ENCODE peak calls at places on chromosome 12, in six cellular contexts. One of them, this sample, is unnamed.

GRCh38 chr12:104285740-104286537 is 17.6 kb upstream of the EID3 start:
- DNase-seq in neural crest cell: no peak
- DNase-seq in neural progenitor cell: no peak
- DNase-seq in RWPE1: peak
- DNase-seq in epithelial cell of esophagus: peak
- DNase-seq in fibroblast of mammary gland: no peak
- DNase-seq in this sample: no peak

GRCh38 chr12:46560874-46561273 is 188.3 kb upstream of the SLC38A2 start:
- DNase-seq in fibroblast of mammary gland: no peak
- DNase-seq in neural progenitor cell: no peak
- DNase-seq in RWPE1: no peak
- DNase-seq in neural crest cell: no peak
- DNase-seq in epithelial cell of esophagus: peak
- DNase-seq in this sample: no peak

GRCh38 chr12:3597526-3598210 is 106.7 kb downstream of the PRMT8 start:
- DNase-seq in neural crest cell: no peak
- DNase-seq in neural progenitor cell: no peak
- DNase-seq in fibroblast of mammary gland: no peak
- DNase-seq in epithelial cell of esophagus: no peak
- DNase-seq in RWPE1: no peak
- DNase-seq in this sample: no peak

GRCh38 chr12:26473291-26473690 is 277.9 kb downstream of the SSPN start:
- DNase-seq in neural progenitor cell: no peak
- DNase-seq in fibroblast of mammary gland: peak
- DNase-seq in epithelial cell of esophagus: peak
- DNase-seq in neural crest cell: no peak
- DNase-seq in RWPE1: no peak
- DNase-seq in this sample: no peak

GRCh38 chr12:48969847-48970701 is 1.5 kb downstream of the WNT10B start:
- DNase-seq in epithelial cell of esophagus: no peak
- DNase-seq in RWPE1: no peak
- DNase-seq in fibroblast of mammary gland: no peak
- DNase-seq in neural crest cell: no peak
- DNase-seq in neural progenitor cell: peak
- DNase-seq in this sample: no peak

GRCh38 chr12:53062977-53063707 is 13.3 kb downstream of the TNS2 start:
- DNase-seq in neural progenitor cell: no peak
- DNase-seq in neural crest cell: no peak
- DNase-seq in fibroblast of mammary gland: no peak
- DNase-seq in RWPE1: no peak
- DNase-seq in epithelial cell of esophagus: no peak
- DNase-seq in this sample: no peak

GRCh38 chr12:4214912-4215861 is 58.4 kb upstream of the CCND2 start:
- DNase-seq in neural crest cell: no peak
- DNase-seq in neural progenitor cell: no peak
- DNase-seq in fibroblast of mammary gland: no peak
- DNase-seq in epithelial cell of esophagus: peak
- DNase-seq in RWPE1: no peak
- DNase-seq in this sample: peak

GRCh38 chr12:26691234-26691970 is 141.6 kb downstream of the ITPR2 start:
- DNase-seq in neural progenitor cell: peak
- DNase-seq in neural crest cell: no peak
- DNase-seq in fibroblast of mammary gland: peak
- DNase-seq in epithelial cell of esophagus: peak
- DNase-seq in RWPE1: peak
- DNase-seq in this sample: peak

GRCh38 chr12:6827982-6828670 is at the start of gene P3H3:
- DNase-seq in fibroblast of mammary gland: peak
- DNase-seq in RWPE1: no peak
- DNase-seq in neural crest cell: peak
- DNase-seq in neural progenitor cell: peak
- DNase-seq in epithelial cell of esophagus: peak
- DNase-seq in this sample: peak

GRCh38 chr12:23253191-23253590 is 628.2 kb downstream of the ETNK1 start:
- DNase-seq in neural crest cell: no peak
- DNase-seq in neural progenitor cell: no peak
- DNase-seq in fibroblast of mammary gland: peak
- DNase-seq in epithelial cell of esophagus: no peak
- DNase-seq in RWPE1: no peak
- DNase-seq in this sample: no peak

GRCh38 chr12:3032770-3033537 is 44.2 kb upstream of the TSPAN9 start:
- DNase-seq in RWPE1: no peak
- DNase-seq in fibroblast of mammary gland: no peak
- DNase-seq in neural crest cell: no peak
- DNase-seq in epithelial cell of esophagus: no peak
- DNase-seq in neural progenitor cell: no peak
- DNase-seq in this sample: no peak

GRCh38 chr12:84950971-84951546 is 38.5 kb upstream of the SLC6A15 start:
- DNase-seq in neural progenitor cell: no peak
- DNase-seq in epithelial cell of esophagus: peak
- DNase-seq in RWPE1: no peak
- DNase-seq in neural crest cell: no peak
- DNase-seq in fibroblast of mammary gland: no peak
- DNase-seq in this sample: no peak

GRCh38 chr12:88187571-88187970 is 45.5 kb downstream of the TMTC3 start:
- DNase-seq in fibroblast of mammary gland: no peak
- DNase-seq in neural crest cell: no peak
- DNase-seq in epithelial cell of esophagus: no peak
- DNase-seq in neural progenitor cell: no peak
- DNase-seq in RWPE1: no peak
- DNase-seq in this sample: no peak

GRCh38 chr12:10667581-10667980 is 6.3 kb downstream of the STYK1 start:
- DNase-seq in neural crest cell: no peak
- DNase-seq in neural progenitor cell: no peak
- DNase-seq in fibroblast of mammary gland: no peak
- DNase-seq in RWPE1: no peak
- DNase-seq in epithelial cell of esophagus: no peak
- DNase-seq in this sample: no peak

GRCh38 chr12:10668526-10668925 is 5.3 kb downstream of the STYK1 start:
- DNase-seq in fibroblast of mammary gland: no peak
- DNase-seq in neural crest cell: no peak
- DNase-seq in neural progenitor cell: no peak
- DNase-seq in RWPE1: no peak
- DNase-seq in epithelial cell of esophagus: no peak
- DNase-seq in this sample: no peak

GRCh38 chr12:10669533-10669932 is 4.3 kb downstream of the STYK1 start:
- DNase-seq in epithelial cell of esophagus: no peak
- DNase-seq in RWPE1: no peak
- DNase-seq in neural progenitor cell: no peak
- DNase-seq in neural crest cell: no peak
- DNase-seq in fibroblast of mammary gland: no peak
- DNase-seq in this sample: no peak

GRCh38 chr12:10673660-10674384 is at the start of gene STYK1:
- DNase-seq in fibroblast of mammary gland: peak
- DNase-seq in epithelial cell of esophagus: peak
- DNase-seq in RWPE1: peak
- DNase-seq in neural crest cell: peak
- DNase-seq in neural progenitor cell: peak
- DNase-seq in this sample: peak

DNA sequence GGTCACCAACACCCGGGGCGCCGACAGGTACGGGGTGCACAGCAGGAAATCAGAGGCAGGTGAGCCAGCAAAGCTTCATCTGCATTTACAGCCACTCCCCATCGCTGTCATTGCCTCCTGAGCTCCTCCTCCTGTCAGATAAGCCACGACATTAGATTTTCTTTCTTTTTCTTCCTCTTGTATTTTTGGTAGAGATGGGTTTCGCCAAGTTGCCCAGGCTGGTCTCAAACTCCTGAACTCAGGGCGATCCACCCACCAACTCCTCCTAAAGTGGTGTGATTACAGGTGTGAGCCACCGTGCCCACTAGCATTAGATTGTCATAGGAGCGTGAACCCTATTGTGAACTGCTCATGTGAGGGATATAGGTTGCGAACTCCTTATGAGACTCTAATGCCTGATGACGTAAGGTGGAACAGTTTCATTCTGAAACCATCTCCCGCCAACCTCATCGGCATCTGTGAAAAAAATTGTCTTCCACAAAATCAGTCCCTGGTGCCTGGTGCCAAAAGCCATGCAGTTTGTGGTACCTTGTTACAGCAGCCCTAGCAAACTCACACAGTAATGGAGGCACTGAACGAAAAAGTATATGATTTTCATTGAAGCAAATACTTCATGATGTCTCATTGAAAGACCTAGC is 1.5 kb downstream of the STYK1 start:
- DNase-seq in epithelial cell of esophagus: no peak
- DNase-seq in RWPE1: no peak
- DNase-seq in neural progenitor cell: no peak
- DNase-seq in neural crest cell: no peak
- DNase-seq in fibroblast of mammary gland: no peak
- DNase-seq in this sample: no peak
- TF ChIP-seq CTCF in epithelial cell of esophagus: no peak
- TF ChIP-seq CTCF in RWPE1: no peak
- TF ChIP-seq CTCF in neural progenitor cell: no peak
- TF ChIP-seq CTCF in neural crest cell: no peak
- TF ChIP-seq CTCF in fibroblast of mammary gland: no peak
- TF ChIP-seq CTCF in this sample: no peak

DNA sequence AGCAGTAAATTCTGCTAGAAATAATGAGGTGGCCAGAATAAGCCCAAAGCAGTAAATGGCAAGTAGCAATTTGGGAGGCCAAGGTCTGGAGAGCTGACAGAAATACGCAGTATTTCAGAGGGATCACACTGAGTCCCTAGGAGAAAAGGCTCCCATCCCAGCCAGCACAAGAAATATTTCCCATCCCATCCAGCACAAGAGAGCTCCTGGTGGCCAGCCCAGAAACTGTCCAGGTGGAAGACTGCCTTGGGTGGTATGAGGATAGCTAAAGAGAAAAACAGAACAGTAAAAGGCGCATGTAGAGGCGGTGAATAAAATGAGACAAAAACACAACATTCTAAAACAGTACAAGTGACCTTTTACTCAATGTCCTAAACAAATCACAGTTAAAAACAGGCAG is 120.7 kb downstream of the HECTD4 start:
- DNase-seq in epithelial cell of esophagus: peak
- DNase-seq in neural progenitor cell: peak
- DNase-seq in neural crest cell: no peak
- DNase-seq in fibroblast of mammary gland: no peak
- DNase-seq in RWPE1: peak
- DNase-seq in this sample: peak
- TF ChIP-seq CTCF in epithelial cell of esophagus: peak
- TF ChIP-seq CTCF in neural progenitor cell: peak
- TF ChIP-seq CTCF in neural crest cell: peak
- TF ChIP-seq CTCF in fibroblast of mammary gland: peak
- TF ChIP-seq CTCF in RWPE1: no peak
- TF ChIP-seq CTCF in this sample: peak

DNA sequence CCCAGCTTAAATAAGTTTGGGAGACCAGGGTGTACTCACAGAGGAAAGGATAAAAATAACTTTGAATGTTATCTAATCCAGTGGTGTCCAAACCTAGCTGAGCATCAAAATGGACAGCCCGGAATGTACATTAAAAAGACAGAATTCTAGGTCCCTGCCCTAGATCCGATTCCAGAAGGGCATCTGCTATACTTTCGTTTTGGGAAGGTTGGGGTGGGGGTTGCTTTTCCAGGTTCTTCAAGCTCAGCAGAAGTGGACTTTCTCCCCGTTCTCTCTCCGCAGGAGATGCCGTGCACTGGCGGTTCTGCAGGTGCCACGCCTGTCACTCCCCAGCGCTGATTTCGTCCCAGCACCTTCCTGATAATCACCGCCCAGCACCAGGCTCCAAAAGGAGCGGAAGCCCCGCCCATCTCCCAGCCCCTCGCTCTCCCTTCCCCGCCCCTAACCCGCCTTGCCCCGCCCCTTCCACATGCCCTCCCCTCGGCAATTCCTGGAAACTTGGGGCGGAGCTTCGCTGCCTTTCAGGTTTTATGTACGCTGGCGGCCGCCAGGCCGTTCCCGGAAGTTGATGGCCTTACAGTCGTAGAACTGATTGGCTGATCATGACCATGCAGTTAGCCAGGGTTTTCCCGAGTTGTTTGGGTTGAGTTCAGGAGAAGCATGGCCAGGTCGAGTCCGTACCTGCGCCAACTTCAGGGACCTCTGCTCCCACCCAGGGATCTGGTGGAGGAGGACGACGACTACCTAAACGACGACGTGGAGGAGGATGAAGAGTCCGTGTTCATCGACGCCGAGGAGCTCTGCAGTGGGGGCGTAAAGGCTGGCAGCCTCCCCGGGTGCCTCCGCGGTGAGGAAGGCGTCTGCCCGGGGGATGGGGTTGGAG is at the start of gene HELB:
- DNase-seq in neural progenitor cell: peak
- DNase-seq in neural crest cell: peak
- DNase-seq in fibroblast of mammary gland: peak
- DNase-seq in epithelial cell of esophagus: peak
- DNase-seq in RWPE1: peak
- DNase-seq in this sample: peak
- TF ChIP-seq CTCF in neural progenitor cell: no peak
- TF ChIP-seq CTCF in neural crest cell: no peak
- TF ChIP-seq CTCF in fibroblast of mammary gland: no peak
- TF ChIP-seq CTCF in epithelial cell of esophagus: no peak
- TF ChIP-seq CTCF in RWPE1: no peak
- TF ChIP-seq CTCF in this sample: no peak

GRCh38 chr12:400828-401227 is 616 bp upstream of the CCDC77 start:
- DNase-seq in fibroblast of mammary gland: no peak
- DNase-seq in epithelial cell of esophagus: no peak
- DNase-seq in neural crest cell: no peak
- DNase-seq in RWPE1: no peak
- DNase-seq in neural progenitor cell: no peak
- DNase-seq in this sample: no peak

GRCh38 chr12:401235-402126 is at the start of gene CCDC77:
- DNase-seq in neural progenitor cell: peak
- DNase-seq in neural crest cell: peak
- DNase-seq in fibroblast of mammary gland: peak
- DNase-seq in RWPE1: peak
- DNase-seq in epithelial cell of esophagus: peak
- DNase-seq in this sample: peak

DNA sequence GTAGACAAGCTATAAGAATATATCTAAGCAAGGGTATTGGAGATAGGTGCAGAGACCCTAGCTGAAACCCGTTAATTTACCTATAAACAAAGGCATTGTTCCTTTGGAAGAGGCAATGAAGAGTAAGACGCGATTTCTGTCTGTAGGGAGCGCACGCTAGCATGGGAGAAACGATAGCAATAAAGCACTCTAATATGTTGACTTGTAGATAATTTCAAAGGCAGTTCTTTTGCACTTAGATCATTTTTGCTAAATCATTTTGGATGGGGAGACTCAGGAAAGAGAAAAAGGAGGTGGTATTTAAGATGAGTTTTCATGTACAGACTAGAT is 648 bp downstream of the CCDC77 start:
- DNase-seq in neural crest cell: no peak
- DNase-seq in RWPE1: no peak
- DNase-seq in epithelial cell of esophagus: peak
- DNase-seq in neural progenitor cell: peak
- DNase-seq in fibroblast of mammary gland: peak
- DNase-seq in this sample: peak
- TF ChIP-seq CTCF in neural crest cell: peak
- TF ChIP-seq CTCF in RWPE1: peak
- TF ChIP-seq CTCF in epithelial cell of esophagus: peak
- TF ChIP-seq CTCF in neural progenitor cell: peak
- TF ChIP-seq CTCF in fibroblast of mammary gland: peak
- TF ChIP-seq CTCF in this sample: peak

DNA sequence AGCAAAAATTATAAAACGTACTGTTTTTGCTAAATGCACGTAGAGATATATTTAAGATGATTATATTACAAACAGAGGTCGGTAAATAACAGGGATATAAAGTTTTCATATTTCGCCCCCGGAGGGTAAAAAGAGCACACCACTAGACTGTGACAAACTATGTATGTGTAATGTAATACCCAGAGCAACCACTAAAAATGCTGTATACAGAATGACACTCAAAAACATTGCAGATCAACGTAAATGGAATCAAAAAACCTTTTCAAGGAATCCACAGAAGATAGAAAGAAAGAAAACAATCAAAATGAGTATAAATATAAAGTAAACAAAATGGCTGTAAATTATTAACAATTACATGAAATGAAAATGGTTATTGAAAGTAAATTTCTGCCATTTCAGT is 37.6 kb upstream of the PRB4 start:
- DNase-seq in neural crest cell: no peak
- DNase-seq in RWPE1: no peak
- DNase-seq in neural progenitor cell: no peak
- DNase-seq in epithelial cell of esophagus: no peak
- DNase-seq in fibroblast of mammary gland: no peak
- DNase-seq in this sample: peak
- TF ChIP-seq CTCF in neural crest cell: peak
- TF ChIP-seq CTCF in RWPE1: no peak
- TF ChIP-seq CTCF in neural progenitor cell: peak
- TF ChIP-seq CTCF in epithelial cell of esophagus: peak
- TF ChIP-seq CTCF in fibroblast of mammary gland: peak
- TF ChIP-seq CTCF in this sample: no peak